ENCODE peak calls at places on chromosomes 13 and 19, in five cellular contexts. W, U, O, B and D are unnamed samples.

GRCh38 chr19:30360378-30361106 is 11.6 kb upstream of the ZNF536 start:
- DNase-seq in O (no peak), B (no peak), U (no peak), W (no peak), D (no peak)

GRCh38 chr13:51619614-51620013 is 35.4 kb downstream of the WDFY2 start:
- DNase-seq in O (no peak), B (peak; percentile 55), W (no peak), U (no peak), D (no peak)

GRCh38 chr13:45807520-45808099 is 43.9 kb downstream of the SIAH3 start:
- DNase-seq in U (no peak), B (peak; percentile 44), W (no peak), O (peak; percentile 21), D (no peak)

GRCh38 chr13:70088926-70089325 is 18.7 kb upstream of the ATXN8OS start:
- DNase-seq in O (no peak), U (no peak), W (no peak), B (no peak), D (no peak)

GRCh38 chr19:31613683-31614219 is 264.5 kb upstream of the TSHZ3 start:
- DNase-seq in B (no peak), O (no peak), W (peak; percentile 32), U (no peak), D (no peak)

GRCh38 chr13:106617561-106617960 is 49.6 kb upstream of the ARGLU1 start:
- DNase-seq in W (no peak), O (no peak), U (peak; percentile 68), B (peak; percentile 62), D (no peak)

GRCh38 chr13:23020246-23020843 is 160.4 kb upstream of the SGCG start:
- DNase-seq in B (peak; percentile 53), W (peak; percentile 51), U (no peak), O (peak; percentile 19), D (no peak)

GRCh38 chr19:3499738-3500428 is 591 bp downstream of the DOHH start:
- DNase-seq in B (no peak), U (no peak), O (no peak), W (no peak), D (no peak)

GRCh38 chr13:32311188-32311897 is 3.8 kb downstream of the ZAR1L start:
- DNase-seq in B (no peak), W (no peak), U (no peak), O (no peak), D (no peak)

GRCh38 chr13:96252903-96253302 is 163.0 kb downstream of the HS6ST3 start:
- DNase-seq in O (no peak), B (no peak), W (no peak), U (peak; percentile 94), D (no peak)

GRCh38 chr13:32660227-32660626 is 74.0 kb downstream of the PDS5B start:
- DNase-seq in B (no peak), W (no peak), U (no peak), O (no peak), D (no peak)

GRCh38 chr19:45070861-45071544 is 5.3 kb downstream of the ZNF296 start:
- DNase-seq in U (no peak), B (no peak), W (no peak), O (no peak), D (no peak)

GRCh38 chr19:58003153-58003828 is 671 bp upstream of the ZNF606 start:
- DNase-seq in B (no peak), O (no peak), U (no peak), W (peak; percentile 21), D (no peak)

GRCh38 chr19:46181386-46181774 is 33.3 kb downstream of the IGFL2 start:
- DNase-seq in O (no peak), W (no peak), U (no peak), B (no peak), D (no peak)

GRCh38 chr19:5369962-5370367 is 29.4 kb upstream of the PTPRS start:
- DNase-seq in W (peak; percentile 21), B (peak; percentile 35), O (peak; percentile 81), U (peak; percentile 66), D (no peak)

GRCh38 chr19:49879243-49879960 is 1.9 kb downstream of the TBC1D17 start:
- DNase-seq in O (no peak), U (no peak), B (no peak), W (peak; percentile 32), D (no peak)

GRCh38 chr19:24074720-24075119 is 12.3 kb upstream of the ZNF254 start:
- DNase-seq in B (peak; percentile 17), O (no peak), W (no peak), U (no peak), D (no peak)

GRCh38 chr13:59391696-59392095 is 772.0 kb downstream of the DIAPH3 start:
- DNase-seq in W (peak; percentile 16), U (peak; percentile 55), B (peak; percentile 77), O (peak; percentile 7), D (peak; percentile 38)

GRCh38 chr13:59691501-59692066 is 472.1 kb downstream of the DIAPH3 start:
- DNase-seq in B (no peak), U (no peak), O (no peak), W (no peak), D (no peak)

DNA sequence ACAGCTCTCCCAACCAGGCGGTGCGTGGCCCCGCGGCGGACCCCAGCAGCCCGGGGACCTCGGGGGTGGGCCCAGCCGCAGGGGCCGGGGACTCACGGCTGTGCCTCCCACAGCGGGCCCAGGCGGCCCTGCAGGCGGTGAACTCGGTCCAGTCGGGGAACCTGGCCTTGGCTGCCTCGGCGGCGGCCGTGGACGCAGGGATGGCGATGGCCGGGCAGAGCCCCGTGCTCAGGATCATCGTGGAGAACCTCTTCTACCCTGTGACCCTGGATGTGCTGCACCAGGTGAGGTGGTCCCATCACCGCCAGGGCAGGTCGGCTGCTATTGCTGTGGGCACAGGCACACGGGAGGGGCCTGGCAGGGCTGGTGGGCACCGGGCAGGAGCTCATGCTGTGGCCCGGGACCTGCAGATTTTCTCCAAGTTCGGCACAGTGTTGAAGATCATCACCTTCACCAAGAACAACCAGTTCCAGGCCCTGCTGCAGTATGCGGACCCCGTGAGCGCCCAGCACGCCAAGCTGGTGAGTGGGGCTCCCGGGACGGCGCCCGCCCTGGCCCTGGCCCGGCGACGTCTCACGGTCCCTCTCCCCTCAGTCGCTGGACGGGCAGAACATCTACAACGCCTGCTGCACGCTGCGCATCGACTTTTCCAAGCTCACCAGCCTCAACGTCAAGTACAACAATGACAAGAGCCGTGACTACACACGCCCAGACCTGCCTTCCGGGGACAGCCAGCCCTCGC is 7.3 kb downstream of the PTBP1 start:
- DNase-seq in O (peak; percentile 29), B (no peak), W (no peak), U (no peak), D (no peak)
- H3K27ac ChIP-seq in O (no peak overlapping the region), B (no peak overlapping the region), W (no peak overlapping the region), U (no peak overlapping the region), D (no peak overlapping the region)

GRCh38 chr19:55405638-55406037 is 1.9 kb downstream of the UBE2S start:
- DNase-seq in O (no peak), B (no peak), U (no peak), W (no peak), D (no peak)
- H3K4me3 ChIP-seq in O (peak overlapping the region; percentile 98), B (peak overlapping the region; percentile 83), U (peak overlapping the region; percentile 96), W (no peak overlapping the region), D (no peak overlapping the region)

GRCh38 chr19:47663435-47663910 is 49.7 kb upstream of the EHD2 start:
- DNase-seq in O (no peak), U (no peak), B (peak; percentile 86), W (no peak), D (no peak)
- H3K27ac ChIP-seq in O (peak overlapping the region; percentile 48), U (peak overlapping the region; percentile 94), B (peak overlapping the region; percentile 99), W (peak overlapping the region; percentile 28), D (no peak overlapping the region)

GRCh38 chr19:43748205-43748594 is 6.6 kb downstream of the SMG9 start:
- DNase-seq in B (no peak), W (no peak), O (no peak), U (no peak), D (no peak)

GRCh38 chr19:43749152-43749551 is 5.6 kb downstream of the SMG9 start:
- DNase-seq in W (no peak), O (no peak), B (no peak), U (no peak), D (no peak)

GRCh38 chr19:43749898-43750297 is 4.9 kb downstream of the SMG9 start:
- DNase-seq in W (no peak), O (no peak), U (no peak), B (no peak), D (no peak)

GRCh38 chr19:43748685-43749084 is 6.1 kb downstream of the SMG9 start:
- DNase-seq in B (no peak), W (no peak), U (no peak), O (no peak), D (no peak)

GRCh38 chr19:43747557-43748204 is 7.1 kb downstream of the SMG9 start:
- DNase-seq in O (no peak), W (no peak), U (no peak), B (no peak), D (no peak)
- H3K4me3 ChIP-seq in O (no peak overlapping the region), W (no peak overlapping the region), U (no peak overlapping the region), B (no peak overlapping the region), D (no peak overlapping the region)